ENCODE peak calls at places on chromosomes 7 and 10, in eight cellular contexts. Q is GM19239; A is heart left ventricle; O is fibroblast of the aortic adventitia; C is iris pigment epithelial cell; Y is CD4-positive, alpha-beta memory T cell; V is bronchial epithelial cell; R is A549. P is an unnamed sample.

GRCh38 chr10:86164216-86164774 is 202.3 kb downstream of the GRID1 start:
- DNase-seq in Q (no peak), A (no peak), O (no peak), C (no peak), Y (no peak), V (no peak), R (no peak), P (no peak)

GRCh38 chr7:74479961-74480829 is 26.5 kb downstream of the GTF2IRD1 start:
- DNase-seq in Q (no peak), A (peak), O (peak), C (peak), Y (no peak), V (peak), R (no peak), P (no peak)

GRCh38 chr10:11160982-11161554 is 143.4 kb downstream of the CELF2 start:
- DNase-seq in Q (no peak), A (no peak), O (no peak), C (no peak), Y (no peak), V (no peak), R (no peak), P (no peak)

GRCh38 chr10:79150444-79150754 is 81.6 kb downstream of the ZMIZ1 start:
- DNase-seq in Q (no peak), A (no peak), O (no peak), C (no peak), Y (no peak), V (no peak), R (no peak), P (no peak)

GRCh38 chr10:5545426-5545777 is 20.6 kb downstream of the CALML3 start:
- DNase-seq in Q (no peak), A (no peak), O (no peak), C (no peak), Y (no peak), V (no peak), R (no peak), P (no peak)

GRCh38 chr7:111159426-111159825 is 68.5 kb downstream of the LRRN3 start:
- DNase-seq in Q (no peak), A (no peak), O (peak), C (peak), Y (no peak), V (peak), R (no peak), P (no peak)

GRCh38 chr10:68665841-68666240 is 55.2 kb upstream of the CCAR1 start:
- DNase-seq in Q (no peak), A (no peak), O (peak), C (peak), Y (no peak), V (no peak), R (no peak), P (no peak)

GRCh38 chr7:144565586-144565985 is 162.1 kb upstream of the NOBOX start:
- DNase-seq in Q (no peak), A (no peak), O (no peak), C (no peak), Y (no peak), V (no peak), R (no peak), P (no peak)

GRCh38 chr10:30155401-30155800 is 96.0 kb upstream of the JCAD start:
- DNase-seq in Q (no peak), A (no peak), O (no peak), C (no peak), Y (no peak), V (no peak), R (no peak), P (peak)

GRCh38 chr10:116147162-116147906 is 125.7 kb downstream of the GFRA1 start:
- DNase-seq in Q (no peak), A (no peak), O (no peak), C (no peak), Y (no peak), V (no peak), R (no peak), P (no peak)

GRCh38 chr7:46454796-46455195 is 533.7 kb upstream of the IGFBP3 start:
- DNase-seq in Q (no peak), A (no peak), O (peak), C (no peak), Y (no peak), V (no peak), R (no peak), P (no peak)

GRCh38 chr10:71857934-71858890 is 7.2 kb upstream of the PSAP start:
- DNase-seq in Q (no peak), A (peak), O (no peak), C (no peak), Y (no peak), V (no peak), R (no peak), P (no peak)

GRCh38 chr10:13047529-13048206 is 46.2 kb upstream of the CCDC3 start:
- DNase-seq in Q (no peak), A (no peak), O (no peak), C (no peak), Y (no peak), V (no peak), R (no peak), P (no peak)

GRCh38 chr10:119246862-119247549 is 39.6 kb downstream of the GRK5 start:
- DNase-seq in Q (no peak), A (no peak), O (peak), C (peak), Y (no peak), V (peak), R (no peak), P (no peak)

GRCh38 chr7:158325530-158326381 is 261.9 kb downstream of the PTPRN2 start:
- DNase-seq in Q (no peak), A (no peak), O (no peak), C (peak), Y (no peak), V (peak), R (no peak), P (no peak)

GRCh38 chr10:129719889-129720590 is 244.0 kb downstream of the EBF3 start:
- DNase-seq in Q (no peak), A (peak), O (no peak), C (no peak), Y (no peak), V (no peak), R (no peak), P (no peak)

GRCh38 chr10:59944339-59944935 is 38.1 kb upstream of the CCDC6 start:
- DNase-seq in Q (no peak), A (no peak), O (no peak), C (no peak), Y (no peak), V (peak), R (no peak), P (no peak)

GRCh38 chr10:10961078-10961477 is 56.6 kb upstream of the CELF2 start:
- DNase-seq in Q (no peak), A (no peak), O (no peak), C (no peak), Y (no peak), V (no peak), R (no peak), P (no peak)

GRCh38 chr7:130961128-130961601 is 227.2 kb upstream of the KLF14 start:
- DNase-seq in Q (peak), A (no peak), O (peak), C (peak), Y (peak), V (peak), R (peak), P (peak)